ENCODE peak calls at places on chromosomes 6 and 20, in four cellular contexts. B is upper lobe of right lung, T is cardiac fibroblast, I is HL-60. D is an unnamed sample.

GRCh38 chr20:43955244-43956191 is 40.9 kb downstream of the TOX2 start:
- DNase-seq in I (peak; percentile 60), T (peak; percentile 90), B (no peak), D (peak; percentile 92)

GRCh38 chr6:75498862-75499261 is 5.3 kb upstream of the FILIP1 start:
- DNase-seq in I (no peak), B (no peak), T (no peak), D (no peak)

GRCh38 chr20:38670786-38671185 is 53.5 kb upstream of the SLC32A1 start:
- DNase-seq in I (no peak), B (no peak), T (no peak), D (no peak)

GRCh38 chr6:140663094-140663493 is 1288.6 kb upstream of the CITED2 start:
- DNase-seq in B (no peak), T (no peak), I (no peak), D (no peak)

GRCh38 chr6:110095101-110095500 is 84.4 kb downstream of the WASF1 start:
- DNase-seq in T (peak; percentile 62), B (no peak), I (no peak), D (no peak)

GRCh38 chr6:157001716-157002115 is 224.5 kb downstream of the ARID1B start:
- DNase-seq in B (no peak), T (no peak), I (no peak), D (no peak)

GRCh38 chr6:44556046-44556445 is 168.5 kb downstream of the CDC5L start:
- DNase-seq in T (no peak), B (no peak), I (peak; percentile 71), D (no peak)

GRCh38 chr20:7772376-7772775 is 167.9 kb downstream of the HAO1 start:
- DNase-seq in B (no peak), I (no peak), T (peak; percentile 77), D (peak; percentile 42)

GRCh38 chr6:135936606-135937005 is 85.1 kb downstream of the PDE7B start:
- DNase-seq in B (no peak), T (peak; percentile 89), I (no peak), D (peak; percentile 95)

GRCh38 chr20:64106981-64107735 is at the start of gene NPBWR2:
- DNase-seq in B (peak; percentile 56), I (no peak), T (no peak), D (no peak)

GRCh38 chr6:128259735-128260685 is 260.4 kb downstream of the PTPRK start:
- DNase-seq in T (no peak), I (no peak), B (no peak), D (no peak)

GRCh38 chr20:63433756-63434531 is 38.5 kb downstream of the KCNQ2 start:
- DNase-seq in T (no peak), B (no peak), I (no peak), D (no peak)

GRCh38 chr6:20402181-20403079 is 751 bp downstream of the E2F3 start:
- DNase-seq in B (peak; percentile 80), I (peak; percentile 82), T (no peak), D (peak; percentile 21)

DNA sequence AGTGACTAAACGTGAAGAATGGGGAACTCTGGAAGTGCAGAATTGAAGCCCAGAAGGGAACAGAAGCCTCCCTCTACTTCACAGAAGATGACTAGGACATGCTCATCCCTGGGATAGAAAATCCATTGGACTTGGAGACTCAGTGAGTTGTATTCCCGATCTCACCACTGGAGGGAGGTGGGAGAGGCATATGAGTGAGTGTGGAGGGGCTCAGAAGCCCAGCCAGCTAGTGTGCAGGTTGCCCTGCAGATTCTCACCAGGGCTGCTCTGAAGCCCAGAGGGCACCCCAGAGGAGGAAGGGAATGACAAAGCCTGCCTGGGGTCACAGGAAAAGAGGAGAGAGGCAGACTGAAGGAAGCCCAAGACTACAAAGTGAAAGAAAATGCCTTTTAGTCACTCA is 42.1 kb upstream of the HLA-E start:
- DNase-seq in B (no peak), T (no peak), I (no peak), D (peak; percentile 10)
- TF ChIP-seq CTCF in B (no peak), T (peak; percentile 37), I (no peak), D (peak; percentile 47)

GRCh38 chr20:41027872-41028358 is 707 bp upstream of the TOP1 start:
- DNase-seq in I (no peak), T (no peak), B (no peak), D (no peak)
- H3K4me3 ChIP-seq in I (peak overlapping the region; percentile 78), T (peak overlapping the region; percentile 31), B (peak overlapping the region; percentile 94), D (peak overlapping the region; percentile 34)

GRCh38 chr20:33444797-33445560 is 1.4 kb upstream of the SNTA1 start:
- DNase-seq in B (no peak), T (no peak), I (no peak), D (no peak)
- TF ChIP-seq CTCF in B (no peak), T (no peak), I (no peak), D (no peak)

GRCh38 chr6:34195726-34196115 is 41.0 kb upstream of the HMGA1 start:
- DNase-seq in I (no peak), T (no peak), B (no peak), D (no peak)
- H3K4me3 ChIP-seq in I (no peak overlapping the region), T (no peak overlapping the region), B (no peak overlapping the region), D (no peak overlapping the region)

GRCh38 chr6:1688396-1688795 is 78.7 kb downstream of the FOXC1 start:
- DNase-seq in I (no peak), T (no peak), B (no peak), D (no peak)

GRCh38 chr6:1687402-1687801 is 77.7 kb downstream of the FOXC1 start:
- DNase-seq in T (no peak), B (no peak), I (no peak), D (no peak)

GRCh38 chr6:1689141-1689540 is 79.4 kb downstream of the FOXC1 start:
- DNase-seq in B (no peak), T (no peak), I (no peak), D (no peak)

GRCh38 chr6:1686117-1687098 is 76.7 kb downstream of the FOXC1 start:
- DNase-seq in I (no peak), T (peak; percentile 94), B (no peak), D (peak; percentile 96)
- TF ChIP-seq CTCF in I (no peak), T (peak; percentile 14), B (no peak), D (peak; percentile 36)

GRCh38 chr6:7241709-7242645 is 71.0 kb downstream of the SSR1 start:
- DNase-seq in T (no peak), I (no peak), B (no peak), D (peak; percentile 52)
- H3K4me3 ChIP-seq in T (no peak overlapping the region), I (no peak overlapping the region), B (no peak overlapping the region), D (no peak overlapping the region)